ENCODE peak calls at places on chromosomes 5 and 9, in four cellular contexts. L is AG04449, X is spleen, D is kidney epithelial cell. A is an unnamed sample.

GRCh38 chr9:137797206-137798120 is 80.1 kb upstream of the CACNA1B start:
- DNase-seq in D (no peak), L (no peak), X (no peak), A (peak; percentile 41)

GRCh38 chr5:41368158-41368557 is 142.2 kb downstream of the PLCXD3 start:
- DNase-seq in D (no peak), X (no peak), L (no peak), A (no peak)

GRCh38 chr5:133902521-133903118 is 65.8 kb downstream of the C5orf15 start:
- DNase-seq in X (no peak), D (no peak), L (no peak), A (no peak)

GRCh38 chr9:74555015-74555414 is 57.9 kb downstream of the RORB start:
- DNase-seq in X (no peak), L (no peak), D (no peak), A (no peak)

GRCh38 chr5:169300468-169301385 is at the start of gene SLIT3:
- DNase-seq in X (peak; percentile 78), D (peak; percentile 29), L (peak; percentile 42), A (peak; percentile 93)

GRCh38 chr9:135513351-135513846 is 7.8 kb upstream of the LCN1 start:
- DNase-seq in L (no peak), X (no peak), D (no peak), A (peak; percentile 40)

GRCh38 chr9:136944094-136944518 is 432 bp downstream of the FBXW5 start:
- DNase-seq in X (no peak), L (no peak), D (no peak), A (peak; percentile 53)

GRCh38 chr9:5586391-5586802 is 42.5 kb upstream of the RIC1 start:
- DNase-seq in X (no peak), L (peak; percentile 57), D (no peak), A (no peak)

GRCh38 chr5:83474986-83475385 is 3.4 kb downstream of the VCAN start:
- DNase-seq in X (no peak), L (no peak), D (no peak), A (no peak)

GRCh38 chr5:161545701-161546462 is 643 bp downstream of the GABRB2 start:
- DNase-seq in D (no peak), L (no peak), X (no peak), A (no peak)

GRCh38 chr9:29966247-29966646 is 2393.0 kb upstream of the C9orf72 start:
- DNase-seq in D (peak; percentile 42), L (no peak), X (no peak), A (no peak)

GRCh38 chr5:143417503-143418139 is 14.1 kb upstream of the NR3C1 start:
- DNase-seq in X (no peak), L (no peak), D (no peak), A (no peak)

GRCh38 chr5:116507051-116507537 is 67.5 kb downstream of the SEMA6A start:
- DNase-seq in X (no peak), D (no peak), L (peak; percentile 10), A (no peak)

GRCh38 chr5:59117320-59117719 is 534.4 kb downstream of the RAB3C start:
- DNase-seq in L (no peak), D (no peak), X (no peak), A (no peak)

GRCh38 chr5:110965773-110966581 is 105.5 kb upstream of the TSLP start:
- DNase-seq in L (no peak), D (no peak), X (no peak), A (no peak)

GRCh38 chr9:18441245-18441644 is 32.7 kb upstream of the ADAMTSL1 start:
- DNase-seq in X (no peak), D (no peak), L (no peak), A (no peak)

GRCh38 chr9:137463194-137463930 is 4.2 kb upstream of the NSMF start:
- DNase-seq in X (peak; percentile 78), L (no peak), D (no peak), A (peak; percentile 67)

GRCh38 chr5:122297587-122298298 is 14.3 kb upstream of the SNCAIP start:
- DNase-seq in X (no peak), D (no peak), L (no peak), A (no peak)

GRCh38 chr5:83006683-83007283 is 70.4 kb downstream of the TMEM167A start:
- DNase-seq in L (no peak), D (no peak), X (no peak), A (no peak)

GRCh38 chr5:172798422-172799215 is 27.6 kb upstream of the DUSP1 start:
- DNase-seq in L (peak; percentile 83), X (peak; percentile 81), D (peak; percentile 83), A (no peak)

GRCh38 chr9:80061940-80062339 is 490.2 kb downstream of the TLE4 start:
- DNase-seq in D (peak; percentile 65), L (peak; percentile 97), X (no peak), A (no peak)

GRCh38 chr5:9951861-9952260 is 297.8 kb downstream of the ATPSCKMT start:
- DNase-seq in L (no peak), X (no peak), D (no peak), A (no peak)

GRCh38 chr9:3912817-3913216 is 387.0 kb upstream of the RFX3 start:
- DNase-seq in L (peak; percentile 56), D (peak; percentile 87), X (no peak), A (no peak)

GRCh38 chr5:35371971-35372426 is 141.7 kb upstream of the PRLR start:
- DNase-seq in D (no peak), X (no peak), L (no peak), A (no peak)

GRCh38 chr5:164233796-164234195 is 728.4 kb downstream of the MAT2B start:
- DNase-seq in L (no peak), X (no peak), D (peak; percentile 37), A (no peak)

GRCh38 chr5:133253076-133253475 is 201.3 kb downstream of the HSPA4 start:
- DNase-seq in X (no peak), L (no peak), D (no peak), A (no peak)

GRCh38 chr5:132083065-132083678 is 9.6 kb downstream of the CSF2 start:
- DNase-seq in L (no peak), D (no peak), X (peak; percentile 70), A (no peak)

GRCh38 chr5:97979740-97980139 is 793.7 kb upstream of the RGMB start:
- DNase-seq in L (no peak), X (no peak), D (no peak), A (no peak)

GRCh38 chr5:36870399-36871040 is 6.0 kb upstream of the NIPBL start:
- DNase-seq in L (no peak), X (no peak), D (no peak), A (no peak)

GRCh38 chr9:98401140-98402025 is 145.9 kb upstream of the TBC1D2 start:
- DNase-seq in X (no peak), L (no peak), D (no peak), A (no peak)

GRCh38 chr5:66540078-66540477 is 56.1 kb upstream of the MAST4 start:
- DNase-seq in X (no peak), L (no peak), D (no peak), A (no peak)

GRCh38 chr5:166369817-166370216 is 1921.6 kb upstream of the WWC1 start:
- DNase-seq in X (no peak), L (no peak), D (no peak), A (no peak)

GRCh38 chr5:108420755-108421154 is 38.9 kb upstream of the FBXL17 start:
- DNase-seq in X (no peak), L (no peak), D (no peak), A (no peak)

GRCh38 chr5:75614165-75614564 is 2.9 kb downstream of the ANKDD1B start:
- DNase-seq in L (no peak), D (no peak), X (no peak), A (no peak)

GRCh38 chr5:75610201-75610600 is 1.1 kb upstream of the ANKDD1B start:
- DNase-seq in D (no peak), X (no peak), L (no peak), A (no peak)

GRCh38 chr5:75611324-75612210 is at the start of gene ANKDD1B:
- DNase-seq in L (no peak), D (no peak), X (peak; percentile 78), A (peak; percentile 70)

GRCh38 chr5:75608886-75609285 is 2.4 kb upstream of the ANKDD1B start:
- DNase-seq in X (no peak), L (no peak), D (no peak), A (no peak)

DNA sequence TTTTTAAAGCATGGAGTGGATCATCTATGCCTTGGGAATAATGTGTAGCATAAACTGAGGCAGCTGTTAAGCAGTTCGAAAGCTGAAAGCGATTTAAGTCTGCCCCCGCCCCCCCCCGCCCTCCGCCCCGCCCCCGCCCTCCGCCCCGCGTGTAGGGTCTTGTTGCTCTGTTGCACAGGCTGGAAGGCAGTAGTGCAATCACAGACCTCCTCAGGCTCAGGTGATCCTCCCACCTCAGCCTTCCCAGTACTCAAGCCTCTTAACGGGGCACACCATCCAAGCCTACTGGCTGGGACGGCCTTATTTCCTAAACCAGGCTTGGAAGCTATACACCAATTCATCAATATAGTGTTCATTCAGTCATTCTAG is 942 bp downstream of the ANKDD1B start:
- DNase-seq in L (no peak), X (no peak), D (no peak), A (no peak)
- H3K4me3 ChIP-seq in L (no peak overlapping the region), X (peak overlapping the region; percentile 62), D (peak overlapping the region; percentile 54), A (peak overlapping the region; percentile 26)

GRCh38 chr5:151130922-151131891 is 26.4 kb downstream of the ANXA6 start:
- DNase-seq in X (no peak), D (no peak), L (no peak), A (no peak)
- H3K4me3 ChIP-seq in X (no peak overlapping the region), D (no peak overlapping the region), L (no peak overlapping the region), A (no peak overlapping the region)

DNA sequence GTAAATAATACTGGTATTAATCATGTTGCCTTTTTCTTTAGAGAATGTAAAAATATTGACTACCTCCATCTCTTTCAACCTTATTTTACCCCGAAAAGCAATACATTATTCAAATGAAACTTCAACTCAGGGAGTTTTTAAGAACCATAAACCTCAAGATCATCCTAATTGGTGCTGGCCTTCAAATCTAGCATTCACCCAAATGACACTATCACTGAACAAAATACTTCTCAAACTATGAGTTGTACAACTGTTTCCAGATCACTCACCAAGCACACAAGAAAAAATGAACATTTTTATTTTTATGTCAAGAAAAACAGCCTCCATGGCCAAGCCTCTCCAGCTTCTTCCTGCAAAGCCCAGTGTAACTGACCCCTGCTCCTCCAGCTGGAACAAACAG is 21.3 kb downstream of the AUH start:
- DNase-seq in X (no peak), L (no peak), D (no peak), A (no peak)
- H3K4me3 ChIP-seq in X (no peak overlapping the region), L (no peak overlapping the region), D (no peak overlapping the region), A (no peak overlapping the region)

GRCh38 chr5:72572236-72572765 is 65.1 kb upstream of the ZNF366 start:
- DNase-seq in D (no peak), X (no peak), L (no peak), A (no peak)

GRCh38 chr5:72565519-72566289 is 58.5 kb upstream of the ZNF366 start:
- DNase-seq in D (no peak), L (no peak), X (no peak), A (no peak)

GRCh38 chr5:72566746-72567145 is 59.5 kb upstream of the ZNF366 start:
- DNase-seq in X (no peak), L (no peak), D (no peak), A (no peak)

GRCh38 chr5:72569423-72569939 is 62.3 kb upstream of the ZNF366 start:
- DNase-seq in D (no peak), L (no peak), X (no peak), A (no peak)
- H3K4me3 ChIP-seq in D (no peak overlapping the region), L (no peak overlapping the region), X (no peak overlapping the region), A (no peak overlapping the region)

A was measured in RWPE2.